ENCODE peak calls at places on chromosomes 7 and 10, in five cellular contexts. K is A549, V is HCT116, F is prostate gland, B is cardiac muscle cell. W is an unnamed sample.
A peak's percentile ranks its signal among the peaks of the same experiment; 100 is the strongest.

GRCh38 chr10:844552-844951 is 87.0 kb downstream of the LARP4B start:
- DNase-seq in B (no peak), F (no peak), V (no peak), K (no peak), W (no peak)

GRCh38 chr10:52143338-52143737 is 170.7 kb upstream of the DKK1 start:
- DNase-seq in K (no peak), F (no peak), V (no peak), B (no peak), W (no peak)

GRCh38 chr10:117007080-117007479 is 2.1 kb upstream of the SHTN1 start:
- DNase-seq in V (peak; percentile 81), K (peak; percentile 58), B (no peak), F (no peak), W (no peak)

GRCh38 chr7:112422842-112423496 is 27.3 kb upstream of the IFRD1 start:
- DNase-seq in F (peak; percentile 84), K (peak; percentile 59), B (peak; percentile 12), V (peak; percentile 63), W (peak; percentile 91)

GRCh38 chr7:44119829-44120380 is 3.4 kb downstream of the POLD2 start:
- DNase-seq in F (no peak), B (no peak), V (no peak), K (no peak), W (no peak)

GRCh38 chr7:30427296-30428080 is 51.1 kb downstream of the NOD1 start:
- DNase-seq in B (no peak), K (no peak), F (no peak), V (no peak), W (no peak)

GRCh38 chr7:50664461-50664922 is 99.3 kb upstream of the DDC start:
- DNase-seq in F (no peak), V (peak; percentile 51), B (no peak), K (no peak), W (no peak)

GRCh38 chr10:24552346-24553016 is 171.2 kb downstream of the ARHGAP21 start:
- DNase-seq in B (no peak), F (peak; percentile 54), K (peak; percentile 30), V (peak; percentile 83), W (peak; percentile 97)

GRCh38 chr7:91164948-91165845 is 99.0 kb upstream of the FZD1 start:
- DNase-seq in F (no peak), K (no peak), B (no peak), V (no peak), W (no peak)

GRCh38 chr10:25867321-25867720 is 66.7 kb upstream of the MYO3A start:
- DNase-seq in V (no peak), K (no peak), F (no peak), B (no peak), W (no peak)

GRCh38 chr7:155729847-155730246 is 82.4 kb downstream of the SHH start:
- DNase-seq in F (peak; percentile 70), V (no peak), B (no peak), K (no peak), W (no peak)

GRCh38 chr10:79224992-79225391 is 122.3 kb upstream of the PPIF start:
- DNase-seq in K (no peak), B (no peak), F (no peak), V (no peak), W (no peak)

GRCh38 chr10:86197166-86197790 is 169.3 kb downstream of the GRID1 start:
- DNase-seq in V (no peak), B (no peak), F (no peak), K (no peak), W (no peak)

GRCh38 chr10:132196178-132197113 is 9.7 kb downstream of the DPYSL4 start:
- DNase-seq in B (no peak), V (no peak), F (no peak), K (no peak), W (no peak)

GRCh38 chr7:98174334-98175259 is 36.6 kb upstream of the BHLHA15 start:
- DNase-seq in B (no peak), K (no peak), F (peak; percentile 90), V (no peak), W (no peak)

GRCh38 chr10:79044846-79045245 is 23.9 kb upstream of the ZMIZ1 start:
- DNase-seq in F (no peak), K (no peak), B (no peak), V (no peak), W (no peak)

GRCh38 chr10:63977329-63977923 is 456.2 kb downstream of the REEP3 start:
- DNase-seq in V (peak; percentile 50), F (no peak), B (peak; percentile 60), K (peak; percentile 40), W (peak; percentile 66)

GRCh38 chr10:60372436-60372835 is 17.2 kb downstream of the ANK3 start:
- DNase-seq in F (no peak), V (no peak), B (no peak), K (no peak), W (no peak)

GRCh38 chr10:17410907-17411306 is 43.5 kb downstream of the ST8SIA6 start:
- DNase-seq in B (no peak), K (no peak), F (no peak), V (no peak), W (no peak)

GRCh38 chr7:73706122-73707044 is 13.1 kb downstream of the STX1A start:
- DNase-seq in B (no peak), K (peak; percentile 89), V (peak; percentile 68), F (no peak), W (no peak)

GRCh38 chr10:103967433-103968142 is 648 bp downstream of the SLK start:
- DNase-seq in B (peak; percentile 36), K (peak; percentile 36), V (no peak), F (peak; percentile 13), W (no peak)

GRCh38 chr10:62031522-62031921 is 130.0 kb downstream of the ARID5B start:
- DNase-seq in F (no peak), K (no peak), V (no peak), B (no peak), W (no peak)

GRCh38 chr10:37860494-37861190 is 3.2 kb upstream of the ZNF248 start:
- DNase-seq in F (peak; percentile 66), V (no peak), K (no peak), B (no peak), W (no peak)

GRCh38 chr7:44313621-44314031 is 11.8 kb downstream of the CAMK2B start:
- DNase-seq in V (no peak), K (no peak), B (no peak), F (no peak), W (no peak)

GRCh38 chr10:59098811-59099452 is 77.5 kb upstream of the PHYHIPL start:
- DNase-seq in V (no peak), B (no peak), F (no peak), K (no peak), W (no peak)

GRCh38 chr7:39415091-39415820 is 150.9 kb upstream of the YAE1 start:
- DNase-seq in F (no peak), V (no peak), B (no peak), K (no peak), W (no peak)

GRCh38 chr7:28608226-28608625 is 195.9 kb downstream of the CREB5 start:
- DNase-seq in K (no peak), B (no peak), F (no peak), V (no peak), W (no peak)

GRCh38 chr10:119421887-119422684 is 120.4 kb downstream of the RGS10 start:
- DNase-seq in B (no peak), K (no peak), F (no peak), V (no peak), W (no peak)

GRCh38 chr7:23055582-23056178 is 41.8 kb upstream of the HYCC1 start:
- DNase-seq in B (peak; percentile 48), V (peak; percentile 64), F (peak; percentile 39), K (peak; percentile 38), W (peak; percentile 74)

GRCh38 chr10:7409732-7410168 is 1.1 kb downstream of the SFMBT2 start:
- DNase-seq in V (no peak), K (no peak), F (peak; percentile 34), B (no peak), W (no peak)

GRCh38 chr7:124276005-124276606 is 243.2 kb upstream of the TMEM229A start:
- DNase-seq in V (peak; percentile 45), F (no peak), K (peak; percentile 1), B (peak; percentile 61), W (peak; percentile 62)

GRCh38 chr10:59553127-59553649 is 156.5 kb downstream of the SLC16A9 start:
- DNase-seq in F (no peak), V (no peak), K (no peak), B (no peak), W (no peak)

GRCh38 chr7:3548815-3549214 is 247.8 kb downstream of the SDK1 start:
- DNase-seq in B (no peak), F (no peak), K (no peak), V (no peak), W (no peak)
- H3K4me3 ChIP-seq in B (no peak overlapping the region), F (no peak overlapping the region), K (no peak overlapping the region), V (no peak overlapping the region), W (no peak overlapping the region)

DNA sequence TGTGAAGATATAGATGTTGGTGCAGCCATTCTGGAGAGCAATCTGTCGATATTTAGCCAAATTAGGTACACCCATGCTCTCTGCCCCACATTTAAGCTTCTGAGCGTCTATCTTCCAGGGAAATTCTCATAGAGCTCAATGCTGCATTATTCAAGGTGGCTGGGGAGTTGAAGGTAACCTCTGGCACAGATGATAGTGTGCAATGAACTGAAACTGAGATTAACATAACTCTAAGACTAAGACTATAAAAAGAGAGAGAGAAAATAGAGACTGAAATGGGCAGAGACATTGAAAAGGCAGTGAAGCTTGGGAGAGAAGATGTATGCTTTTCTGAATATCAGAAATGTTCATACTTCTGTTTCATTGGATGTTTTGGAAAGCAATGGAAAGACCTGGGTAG is 1197.0 kb upstream of the AUTS2 start:
- DNase-seq in V (no peak), F (no peak), B (no peak), K (no peak), W (no peak)
- H3K9me3 ChIP-seq in V (peaks cover 8% of the 10 kb centered on the region), F (no peaks in the 10 kb centered on the region), B (no peaks in the 10 kb centered on the region), K (no peaks in the 10 kb centered on the region), W (peaks cover 3% of the 10 kb centered on the region)

DNA sequence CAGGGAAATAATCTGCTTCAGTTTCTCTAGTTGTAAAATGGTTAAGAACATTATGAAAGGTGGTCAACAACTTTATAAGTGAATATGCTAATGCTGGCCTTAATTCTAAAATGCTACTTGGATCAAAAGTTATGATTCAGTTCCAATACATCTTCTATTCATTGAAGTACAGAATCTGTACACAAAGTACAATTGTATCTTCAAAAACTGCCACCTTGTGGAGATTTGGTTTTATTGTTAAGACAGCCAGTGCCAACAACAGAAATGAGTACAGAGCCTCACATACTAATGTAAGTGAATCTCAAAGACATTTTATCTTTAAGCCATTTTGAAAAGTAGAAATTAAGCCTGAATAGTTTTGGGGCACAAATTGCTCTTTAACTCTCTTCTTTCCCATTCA is 194.0 kb downstream of the CFTR start:
- DNase-seq in K (peak; percentile 20), B (peak; percentile 64), F (peak; percentile 43), V (peak; percentile 24), W (no peak)
- TF ChIP-seq CTCF in K (peak; percentile 62), B (peak; percentile 47), F (no peak), V (peak; percentile 54), W (peak; percentile 22)

DNA sequence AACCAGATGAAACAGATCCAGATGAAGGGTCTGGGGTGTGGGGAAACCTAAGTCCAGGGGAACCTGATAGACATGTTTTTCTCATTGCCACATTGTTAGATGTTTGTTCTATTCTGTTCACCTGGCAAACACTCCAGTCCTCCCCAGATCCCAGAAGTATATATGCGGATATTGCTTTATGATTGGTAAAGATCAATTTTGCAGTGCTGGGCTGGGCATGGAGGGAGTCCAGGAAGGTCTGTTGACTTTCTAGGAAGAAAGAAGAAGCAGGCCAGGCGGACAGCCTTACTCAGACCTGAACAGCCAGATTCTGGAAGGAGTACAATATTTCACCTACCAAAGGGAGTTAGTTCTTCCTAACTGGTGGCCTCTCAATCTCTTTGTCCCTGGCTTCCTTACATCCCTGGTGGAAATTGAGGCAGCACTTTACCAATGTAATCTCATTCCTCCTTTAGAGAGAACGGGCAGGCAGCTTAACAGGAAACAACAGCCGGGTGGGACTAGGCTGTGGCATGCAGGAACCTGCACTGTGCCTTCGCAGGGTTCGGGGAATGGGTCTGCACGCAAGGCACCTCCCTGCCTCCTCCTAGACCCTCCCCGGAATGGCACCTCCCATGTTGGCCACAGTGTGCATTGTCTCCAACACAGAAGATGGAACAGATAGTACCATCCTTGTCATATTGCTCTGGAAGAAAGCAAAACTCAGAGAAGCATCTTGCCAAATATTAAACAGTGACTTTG is 931 bp downstream of the GIMAP6 start:
- DNase-seq in V (no peak), F (no peak), K (no peak), B (no peak), W (no peak)
- H3K4me3 ChIP-seq in V (no peak overlapping the region), F (peak overlapping the region; percentile 5), K (no peak overlapping the region), B (no peak overlapping the region), W (no peak overlapping the region)